ENCODE peak calls at places on chromosomes 16 and 17, in six cellular contexts. X is uterus; C is tibial artery; L is naive thymus-derived CD4-positive, alpha-beta T cell; G is ascending aorta; F is gastrocnemius medialis. M is an unnamed sample. For H3K4me1, the result is how much of the 10 kb centered on the place peaks cover.

GRCh38 chr17:29572691-29573557 is 4.4 kb downstream of the TP53I13 start:
- DNase-seq in G (peak), L (peak), C (no peak), F (no peak), X (peak), M (peak)

GRCh38 chr16:48608452-48608851 is 1.5 kb downstream of the N4BP1 start:
- DNase-seq in C (no peak), L (peak), F (no peak), G (no peak), X (no peak), M (peak)

GRCh38 chr16:86018487-86018886 is 119.5 kb downstream of the IRF8 start:
- DNase-seq in L (no peak), C (peak), X (no peak), G (peak), F (no peak), M (no peak)

GRCh38 chr16:49876716-49877129 is 20.8 kb upstream of the ZNF423 start:
- DNase-seq in C (peak), F (no peak), G (peak), L (no peak), X (peak), M (no peak)

GRCh38 chr16:88943741-88944140 is 33.3 kb downstream of the CBFA2T3 start:
- DNase-seq in L (no peak), C (no peak), F (no peak), G (no peak), X (no peak), M (no peak)

GRCh38 chr16:51133130-51133529 is 17.9 kb downstream of the SALL1 start:
- DNase-seq in X (no peak), L (no peak), F (no peak), C (no peak), G (no peak), M (no peak)

GRCh38 chr16:89908236-89908635 is 10.4 kb upstream of the MC1R start:
- DNase-seq in X (no peak), L (no peak), C (no peak), F (no peak), G (no peak), M (no peak)

GRCh38 chr17:45675012-45675411 is 109.1 kb upstream of the CRHR1 start:
- DNase-seq in C (no peak), X (no peak), L (no peak), G (no peak), F (no peak), M (no peak)

GRCh38 chr16:1344499-1344898 is 7.2 kb downstream of the TSR3 start:
- DNase-seq in L (no peak), C (no peak), G (no peak), X (no peak), F (no peak), M (no peak)

GRCh38 chr17:62700964-62701705 is 73.7 kb downstream of the MRC2 start:
- DNase-seq in F (no peak), G (no peak), X (no peak), L (no peak), C (no peak), M (no peak)

GRCh38 chr17:4708436-4708835 is 2.0 kb upstream of the ARRB2 start:
- DNase-seq in L (peak), C (no peak), X (no peak), F (no peak), G (no peak), M (no peak)

GRCh38 chr16:57411362-57411976 is 6.9 kb downstream of the CCL17 start:
- DNase-seq in C (no peak), F (no peak), G (no peak), L (no peak), X (no peak), M (no peak)

GRCh38 chr17:43308999-43309398 is 75.2 kb upstream of the RNU2-1 start:
- DNase-seq in G (no peak), F (no peak), C (no peak), L (no peak), X (no peak), M (no peak)

GRCh38 chr16:31488630-31489564 is 6.0 kb downstream of the SLC5A2 start:
- DNase-seq in C (no peak), G (no peak), F (no peak), X (no peak), L (no peak), M (peak)

GRCh38 chr16:80105160-80105559 is 435.6 kb upstream of the DYNLRB2 start:
- DNase-seq in C (no peak), G (no peak), X (no peak), F (no peak), L (no peak), M (no peak)

GRCh38 chr17:3973498-3974137 is 9.4 kb upstream of the ATP2A3 start:
- DNase-seq in F (no peak), C (no peak), G (no peak), X (no peak), L (no peak), M (no peak)

GRCh38 chr16:60107467-60107866 is 1373.4 kb upstream of the GOT2 start:
- DNase-seq in C (no peak), X (no peak), L (no peak), G (no peak), F (no peak), M (no peak)

GRCh38 chr16:70770968-70771552 is 29.9 kb downstream of the VAC14 start:
- DNase-seq in L (peak), F (peak), C (peak), X (peak), G (peak), M (peak)

GRCh38 chr17:60442271-60443201 is 20.2 kb downstream of the CHCT1 start:
- DNase-seq in F (no peak), G (no peak), C (no peak), L (no peak), X (no peak), M (no peak)

GRCh38 chr17:3958200-3958599 is 6.0 kb downstream of the ATP2A3 start:
- DNase-seq in G (no peak), X (no peak), F (no peak), C (no peak), L (no peak), M (no peak)

GRCh38 chr16:24217456-24217855 is 38.7 kb upstream of the CACNG3 start:
- DNase-seq in G (no peak), C (no peak), F (no peak), L (no peak), X (no peak), M (no peak)

GRCh38 chr16:85169333-85170065 is 57.2 kb upstream of the CIBAR2 start:
- DNase-seq in X (no peak), L (no peak), C (no peak), F (no peak), G (no peak), M (no peak)

GRCh38 chr17:30323262-30323894 is 10.5 kb downstream of the TMIGD1 start:
- DNase-seq in C (no peak), L (peak), F (no peak), G (no peak), X (no peak), M (peak)

GRCh38 chr17:64291268-64291851 is 28.3 kb upstream of the TEX2 start:
- DNase-seq in L (no peak), X (no peak), C (no peak), G (no peak), F (no peak), M (no peak)

GRCh38 chr17:3647769-3648540 is 11.4 kb downstream of the CTNS start:
- DNase-seq in C (no peak), L (peak), X (peak), G (no peak), F (no peak), M (no peak)

GRCh38 chr17:62671553-62671952 is 44.1 kb downstream of the MRC2 start:
- DNase-seq in G (no peak), L (no peak), X (no peak), C (no peak), F (no peak), M (no peak)

GRCh38 chr17:78762007-78762406 is 20.1 kb downstream of the CYTH1 start:
- DNase-seq in C (no peak), X (no peak), L (no peak), G (no peak), F (no peak), M (no peak)

GRCh38 chr17:48636177-48637018 is 10.2 kb upstream of the HOXB9 start:
- DNase-seq in C (peak), G (peak), F (peak), L (no peak), X (peak), M (peak)

GRCh38 chr16:47069291-47069690 is 74.5 kb downstream of the NETO2 start:
- DNase-seq in G (no peak), C (no peak), L (no peak), F (no peak), X (no peak), M (no peak)

GRCh38 chr17:15414502-15415348 is 52.7 kb downstream of the CDRT4 start:
- DNase-seq in L (no peak), C (no peak), F (peak), G (no peak), X (no peak), M (no peak)

GRCh38 chr17:29179232-29180036 is 764 bp downstream of the MYO18A start:
- DNase-seq in X (peak), G (peak), L (peak), F (no peak), C (no peak), M (no peak)

GRCh38 chr16:14095883-14096551 is 24.9 kb downstream of the MRTFB start:
- DNase-seq in L (no peak), G (no peak), C (no peak), X (no peak), F (no peak), M (no peak)

DNA sequence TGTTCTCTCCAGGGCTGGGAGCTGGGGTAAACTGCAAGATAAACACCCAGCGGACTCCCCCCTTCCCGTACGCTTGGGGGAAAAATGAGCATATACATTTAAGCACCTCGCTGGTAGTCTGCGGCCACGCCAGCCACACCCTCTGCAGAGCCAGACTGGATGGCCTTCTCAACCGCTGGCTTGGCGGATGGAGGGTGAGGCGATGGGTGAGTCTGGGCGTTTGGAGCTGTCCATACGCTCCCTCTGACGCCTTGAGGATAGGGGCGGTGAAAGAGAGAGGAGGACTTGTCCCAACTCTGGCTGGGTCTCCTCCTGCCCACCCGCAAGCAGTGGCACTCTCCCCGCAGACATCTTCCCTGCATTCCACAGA is 1.0 kb downstream of the ITGA3 start:
- DNase-seq in X (no peak), C (no peak), G (no peak), F (no peak), L (no peak), M (no peak)
- H3K4me3 ChIP-seq in X (peak), C (peak), G (peak), F (peak), L (peak), M (peak)

DNA sequence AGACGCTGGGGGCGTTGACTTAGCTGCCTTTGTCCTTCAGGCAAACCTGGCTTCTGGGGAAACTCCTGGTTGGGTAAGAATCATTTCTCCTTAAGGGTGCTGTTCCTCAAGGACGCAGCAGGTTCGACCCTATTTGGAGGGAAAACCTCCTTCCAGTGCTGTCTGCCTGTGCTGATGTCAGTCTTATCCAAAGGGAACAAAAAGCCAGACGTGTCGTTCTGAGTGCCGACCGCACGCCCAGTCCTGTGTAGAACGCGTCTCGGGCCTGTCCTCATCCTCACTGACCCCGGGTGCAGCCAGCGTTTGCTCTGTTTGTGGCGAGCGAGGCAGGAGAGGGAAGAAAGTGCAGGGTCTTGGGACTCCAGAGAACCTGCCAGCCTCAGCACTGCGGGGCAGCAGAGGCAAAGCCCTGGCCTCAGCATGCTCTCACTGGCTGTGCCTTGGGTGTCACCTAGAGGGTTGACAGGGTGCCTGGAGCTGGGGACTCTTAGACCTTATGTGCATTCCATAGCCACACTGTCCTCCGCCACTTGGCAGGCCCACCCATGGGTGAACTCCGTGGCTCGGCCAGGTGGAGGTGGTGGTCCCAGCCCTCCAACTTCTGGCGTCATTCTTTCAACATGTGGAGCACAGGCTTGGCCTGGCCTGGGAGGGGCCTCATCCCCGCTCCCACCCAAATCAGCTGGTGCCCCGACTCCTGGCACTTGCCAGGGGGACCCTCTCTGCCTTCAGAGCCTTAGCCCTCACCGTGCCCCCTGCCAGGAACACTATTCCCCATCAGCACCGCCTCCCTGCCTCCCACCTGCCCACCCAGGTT is 6.0 kb downstream of the SNN start:
- DNase-seq in L (no peak), C (no peak), G (no peak), F (peak), X (no peak), M (no peak)
- H3K4me1 ChIP-seq in L (under half), C (half or more), G (under half), F (half or more), X (under half), M (under half)

GRCh38 chr17:19002805-19003542 is 1.6 kb downstream of the FAM83G start:
- DNase-seq in X (no peak), G (no peak), L (peak), C (no peak), F (no peak), M (no peak)
- H3K4me3 ChIP-seq in X (no peak), G (peak), L (peak), C (peak), F (no peak), M (peak)

GRCh38 chr17:17818088-17818526 is 18.7 kb downstream of the SREBF1 start:
- DNase-seq in L (no peak), C (no peak), F (no peak), G (no peak), X (no peak), M (no peak)
- H3K4me1 ChIP-seq in L (under half), C (half or more), F (half or more), G (under half), X (under half), M (under half)

DNA sequence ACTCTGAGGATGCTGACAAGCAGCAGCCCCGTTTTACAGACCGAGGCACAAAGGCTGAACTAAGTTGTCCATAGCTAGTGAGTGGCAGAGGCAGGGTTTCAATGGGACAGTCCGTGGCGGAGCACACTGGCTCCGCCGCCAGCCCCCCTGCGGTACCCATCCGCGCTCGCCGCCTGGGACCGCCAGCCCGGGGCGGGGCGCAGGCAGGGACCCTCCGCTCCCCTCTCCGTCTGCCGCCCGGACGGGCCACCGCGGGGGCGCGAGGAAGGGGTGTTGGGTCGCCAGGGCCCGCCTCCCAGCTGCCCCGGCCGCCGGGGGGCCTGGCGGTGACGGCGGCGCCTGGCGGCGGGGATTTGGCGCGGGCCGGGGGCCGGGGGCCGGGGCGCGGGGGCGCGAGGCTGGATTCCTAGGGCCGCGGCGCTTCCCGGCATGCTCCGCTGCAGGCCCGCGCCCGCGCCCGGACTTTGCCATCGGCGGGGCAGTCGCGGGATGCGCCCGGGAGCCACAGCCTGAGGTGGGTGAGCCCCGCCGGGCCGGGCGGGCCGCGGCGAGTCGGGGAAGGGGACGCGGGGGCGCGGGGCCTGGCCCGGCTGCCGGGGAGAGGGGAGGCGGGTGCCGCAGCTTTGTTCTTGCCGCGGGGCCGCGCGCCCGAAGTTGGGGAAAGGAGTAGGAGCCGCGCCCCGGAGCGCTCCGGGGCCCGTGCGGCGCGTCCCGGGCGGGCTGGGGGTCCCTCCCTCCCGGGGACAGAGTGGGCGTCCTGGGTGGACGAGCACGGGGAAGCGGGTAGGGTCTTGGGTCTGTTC is at the start of gene TMEM98:
- DNase-seq in G (no peak), X (peak), C (no peak), L (no peak), F (no peak), M (no peak)
- H3K4me3 ChIP-seq in G (peak), X (peak), C (peak), L (no peak), F (peak), M (no peak)

GRCh38 chr17:51154176-51154575 is 817 bp downstream of the NME1 start:
- DNase-seq in C (no peak), X (no peak), G (no peak), F (no peak), L (no peak), M (no peak)
- H3K4me1 ChIP-seq in C (under half), X (under half), G (under half), F (under half), L (under half), M (under half)

DNA sequence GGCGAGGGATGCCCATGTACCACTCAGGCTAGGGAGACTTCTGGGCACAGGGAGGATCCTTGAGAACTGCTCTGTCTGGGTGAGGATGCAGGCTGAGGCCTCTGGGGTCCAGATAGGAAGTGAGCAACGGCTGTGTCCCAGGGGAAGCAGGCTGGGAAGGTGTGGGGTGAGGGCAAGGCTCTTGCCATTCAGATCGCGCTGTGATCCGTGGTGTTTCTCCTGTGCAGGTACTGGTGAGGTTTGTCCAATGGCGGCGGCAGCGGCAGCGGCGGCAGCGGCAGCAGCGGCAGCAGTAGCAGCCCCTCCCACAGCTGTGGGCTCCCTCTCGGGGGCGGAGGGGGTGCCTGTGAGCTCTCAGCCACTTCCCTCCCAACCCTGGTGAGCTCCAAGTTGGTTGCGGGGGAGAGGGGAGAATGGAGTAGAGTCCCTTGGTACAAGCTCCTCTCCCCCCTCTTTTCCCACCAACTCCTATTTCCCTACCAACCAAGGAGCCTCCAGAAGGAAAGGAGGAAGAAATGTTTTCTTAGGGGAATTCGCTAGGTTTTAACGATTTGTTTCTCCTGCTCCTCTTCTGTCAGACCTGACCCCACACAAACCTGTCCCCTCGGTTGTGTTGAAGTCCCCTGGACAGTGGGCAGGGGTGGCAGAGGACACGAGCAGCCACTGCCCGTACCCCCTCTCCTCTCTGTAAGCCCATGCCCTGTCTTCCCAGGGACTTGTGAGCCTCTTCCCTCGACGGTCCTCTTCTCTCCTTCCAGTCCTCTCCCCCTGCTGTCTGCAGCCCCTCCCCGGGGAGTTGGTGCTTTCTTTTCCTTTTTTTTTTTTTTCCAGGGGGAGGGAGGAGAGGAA is 1.9 kb upstream of the PRRT2 start:
- DNase-seq in L (peak), C (no peak), F (no peak), G (no peak), X (peak), M (peak)
- H3K4me3 ChIP-seq in L (peak), C (peak), F (no peak), G (peak), X (no peak), M (peak)

GRCh38 chr17:58383892-58384462 is 32.0 kb upstream of the SUPT4H1 start:
- DNase-seq in X (no peak), L (no peak), G (no peak), C (no peak), F (no peak), M (no peak)

GRCh38 chr17:58382108-58382884 is 30.3 kb upstream of the SUPT4H1 start:
- DNase-seq in G (no peak), X (no peak), L (no peak), F (no peak), C (no peak), M (no peak)

GRCh38 chr17:58381124-58381838 is 29.3 kb upstream of the SUPT4H1 start:
- DNase-seq in G (no peak), X (no peak), L (no peak), C (no peak), F (no peak), M (no peak)

GRCh38 chr17:58384900-58385299 is 32.4 kb downstream of the RNF43 start:
- DNase-seq in F (no peak), G (no peak), L (no peak), X (no peak), C (no peak), M (no peak)

GRCh38 chr17:58382885-58383248 is 30.9 kb upstream of the SUPT4H1 start:
- DNase-seq in L (no peak), G (no peak), X (no peak), C (no peak), F (no peak), M (no peak)
- H3K4me1 ChIP-seq in L (under half), G (under half), X (under half), C (under half), F (under half), M (half or more)

M was measured in CD8-positive, alpha-beta memory T cell.